ENCODE peak calls at places on chromosomes 16 and 17, in seven cellular contexts. J, W, P, Q, D, R and V are unnamed samples.

GRCh38 chr16:193441-193840 is 13.2 kb downstream of the HBQ1 start:
- ATAC-seq in J (no peak), W (no peak), P (no peak), Q (no peak), D (no peak), R (no peak), V (no peak)

GRCh38 chr17:75909051-75909811 is 4.5 kb upstream of the MRPL38 start:
- ATAC-seq in J (no peak), W (no peak), P (no peak), Q (no peak), D (no peak), R (no peak), V (no peak)

GRCh38 chr17:8426094-8426720 is 9.5 kb upstream of the NDEL1 start:
- ATAC-seq in J (no peak), W (no peak), P (no peak), Q (no peak), D (no peak), R (no peak), V (no peak)

GRCh38 chr17:51684214-51684613 is 423.9 kb downstream of the UTP18 start:
- ATAC-seq in J (no peak), W (no peak), P (no peak), Q (no peak), D (no peak), R (no peak), V (no peak)

GRCh38 chr16:4346205-4346781 is 4.8 kb downstream of the PAM16 start:
- ATAC-seq in J (no peak), W (no peak), P (no peak), Q (no peak), D (no peak), R (no peak), V (no peak)

GRCh38 chr16:35599429-35600165 is 2140.2 kb downstream of the TP53TG3F start:
- ATAC-seq in J (peak), W (no peak), P (no peak), Q (no peak), D (no peak), R (no peak), V (no peak)

GRCh38 chr16:67437513-67437912 is 6.6 kb downstream of the HSD11B2 start:
- ATAC-seq in J (no peak), W (no peak), P (no peak), Q (no peak), D (no peak), R (no peak), V (no peak)

GRCh38 chr17:82283208-82283749 is 9.8 kb upstream of the CSNK1D start:
- ATAC-seq in J (peak), W (peak), P (no peak), Q (no peak), D (no peak), R (peak), V (no peak)

GRCh38 chr17:82297280-82297803 is 20.1 kb downstream of the CD7 start:
- ATAC-seq in J (peak), W (peak), P (peak), Q (no peak), D (peak), R (peak), V (peak)

GRCh38 chr16:11698271-11698689 is 30.0 kb downstream of the SNN start:
- ATAC-seq in J (peak), W (no peak), P (no peak), Q (no peak), D (no peak), R (peak), V (no peak)

GRCh38 chr16:52549011-52549692 is 2.2 kb upstream of the TOX3 start:
- ATAC-seq in J (no peak), W (no peak), P (no peak), Q (no peak), D (no peak), R (no peak), V (no peak)

GRCh38 chr17:73984981-73985380 is 218.5 kb upstream of the RPL38 start:
- ATAC-seq in J (no peak), W (no peak), P (no peak), Q (no peak), D (no peak), R (no peak), V (no peak)

GRCh38 chr16:51002889-51003490 is 148.1 kb downstream of the SALL1 start:
- ATAC-seq in J (no peak), W (peak), P (peak), Q (no peak), D (no peak), R (no peak), V (no peak)